ENCODE peak calls at places on chromosome 10, in eight cellular contexts. One of them, this sample, is unnamed.
A peak's percentile ranks its signal among the peaks of the same experiment; 100 is the strongest.

GRCh38 chr10:94066411-94066810 is 72.7 kb downstream of the PLCE1 start:
- DNase-seq in RWPE1: peak; percentile 30
- DNase-seq in mammary epithelial cell: peak; percentile 5
- DNase-seq in heart left ventricle: no peak
- DNase-seq in hepatocyte: peak; percentile 74
- DNase-seq in GM12878: no peak
- DNase-seq in gastrocnemius medialis: no peak
- DNase-seq in lower lobe of right lung: no peak
- DNase-seq in this sample: peak; percentile 59

GRCh38 chr10:11880169-11881027 is 57.2 kb downstream of the PROSER2 start:
- DNase-seq in mammary epithelial cell: no peak
- DNase-seq in GM12878: no peak
- DNase-seq in hepatocyte: no peak
- DNase-seq in gastrocnemius medialis: no peak
- DNase-seq in RWPE1: no peak
- DNase-seq in lower lobe of right lung: no peak
- DNase-seq in heart left ventricle: peak; percentile 12
- DNase-seq in this sample: no peak

GRCh38 chr10:47268696-47269095 is 31.3 kb upstream of the GDF10 start:
- DNase-seq in GM12878: no peak
- DNase-seq in mammary epithelial cell: no peak
- DNase-seq in gastrocnemius medialis: no peak
- DNase-seq in RWPE1: no peak
- DNase-seq in hepatocyte: peak; percentile 3
- DNase-seq in lower lobe of right lung: no peak
- DNase-seq in heart left ventricle: no peak
- DNase-seq in this sample: no peak

GRCh38 chr10:129760003-129760315 is 204.1 kb downstream of the EBF3 start:
- DNase-seq in GM12878: no peak
- DNase-seq in lower lobe of right lung: peak; percentile 36
- DNase-seq in heart left ventricle: no peak
- DNase-seq in mammary epithelial cell: no peak
- DNase-seq in hepatocyte: no peak
- DNase-seq in gastrocnemius medialis: no peak
- DNase-seq in RWPE1: no peak
- DNase-seq in this sample: no peak

GRCh38 chr10:86945361-86946214 is 11.8 kb downstream of the MMRN2 start:
- DNase-seq in mammary epithelial cell: no peak
- DNase-seq in heart left ventricle: peak; percentile 22
- DNase-seq in gastrocnemius medialis: no peak
- DNase-seq in RWPE1: no peak
- DNase-seq in GM12878: no peak
- DNase-seq in lower lobe of right lung: no peak
- DNase-seq in hepatocyte: peak; percentile 52
- DNase-seq in this sample: peak; percentile 78

GRCh38 chr10:97849491-97850402 is at the start of gene GOLGA7B:
- DNase-seq in heart left ventricle: no peak
- DNase-seq in RWPE1: peak; percentile 71
- DNase-seq in GM12878: no peak
- DNase-seq in lower lobe of right lung: peak; percentile 61
- DNase-seq in gastrocnemius medialis: no peak
- DNase-seq in mammary epithelial cell: peak; percentile 41
- DNase-seq in hepatocyte: peak; percentile 89
- DNase-seq in this sample: peak; percentile 29

GRCh38 chr10:66869635-66870034 is 56.2 kb upstream of the LRRTM3 start:
- DNase-seq in heart left ventricle: no peak
- DNase-seq in GM12878: no peak
- DNase-seq in lower lobe of right lung: no peak
- DNase-seq in RWPE1: no peak
- DNase-seq in gastrocnemius medialis: no peak
- DNase-seq in mammary epithelial cell: no peak
- DNase-seq in hepatocyte: no peak
- DNase-seq in this sample: no peak

GRCh38 chr10:114487815-114488536 is 83.7 kb upstream of the AFAP1L2 start:
- DNase-seq in heart left ventricle: no peak
- DNase-seq in lower lobe of right lung: no peak
- DNase-seq in mammary epithelial cell: peak; percentile 85
- DNase-seq in GM12878: no peak
- DNase-seq in RWPE1: no peak
- DNase-seq in hepatocyte: no peak
- DNase-seq in gastrocnemius medialis: no peak
- DNase-seq in this sample: no peak

GRCh38 chr10:103610921-103611511 is 117.5 kb downstream of the NEURL1 start:
- DNase-seq in GM12878: no peak
- DNase-seq in hepatocyte: no peak
- DNase-seq in gastrocnemius medialis: no peak
- DNase-seq in RWPE1: no peak
- DNase-seq in heart left ventricle: no peak
- DNase-seq in lower lobe of right lung: no peak
- DNase-seq in mammary epithelial cell: no peak
- DNase-seq in this sample: no peak

GRCh38 chr10:58513189-58514101 is 773 bp downstream of the BICC1 start:
- DNase-seq in heart left ventricle: peak; percentile 70
- DNase-seq in RWPE1: peak; percentile 36
- DNase-seq in lower lobe of right lung: peak; percentile 47
- DNase-seq in gastrocnemius medialis: peak; percentile 82
- DNase-seq in hepatocyte: peak; percentile 42
- DNase-seq in mammary epithelial cell: peak; percentile 62
- DNase-seq in GM12878: no peak
- DNase-seq in this sample: peak; percentile 73

GRCh38 chr10:86402283-86402931 is 35.8 kb upstream of the GRID1 start:
- DNase-seq in hepatocyte: no peak
- DNase-seq in heart left ventricle: no peak
- DNase-seq in lower lobe of right lung: no peak
- DNase-seq in mammary epithelial cell: no peak
- DNase-seq in GM12878: no peak
- DNase-seq in RWPE1: no peak
- DNase-seq in gastrocnemius medialis: no peak
- DNase-seq in this sample: no peak

GRCh38 chr10:125024496-125025234 is 82.7 kb downstream of the ZRANB1 start:
- DNase-seq in RWPE1: no peak
- DNase-seq in gastrocnemius medialis: no peak
- DNase-seq in hepatocyte: no peak
- DNase-seq in mammary epithelial cell: no peak
- DNase-seq in GM12878: no peak
- DNase-seq in heart left ventricle: peak; percentile 16
- DNase-seq in lower lobe of right lung: peak; percentile 22
- DNase-seq in this sample: no peak

GRCh38 chr10:93813507-93814465 is 56.0 kb downstream of the LGI1 start:
- DNase-seq in RWPE1: peak; percentile 31
- DNase-seq in gastrocnemius medialis: no peak
- DNase-seq in GM12878: no peak
- DNase-seq in heart left ventricle: peak; percentile 48
- DNase-seq in hepatocyte: peak; percentile 55
- DNase-seq in mammary epithelial cell: peak; percentile 35
- DNase-seq in lower lobe of right lung: peak; percentile 61
- DNase-seq in this sample: peak; percentile 61

GRCh38 chr10:15865304-15865703 is 5.0 kb upstream of the MINDY3 start:
- DNase-seq in heart left ventricle: no peak
- DNase-seq in mammary epithelial cell: no peak
- DNase-seq in gastrocnemius medialis: no peak
- DNase-seq in hepatocyte: no peak
- DNase-seq in lower lobe of right lung: no peak
- DNase-seq in GM12878: no peak
- DNase-seq in RWPE1: no peak
- DNase-seq in this sample: no peak

GRCh38 chr10:15860692-15861201 is 440 bp upstream of the MINDY3 start:
- DNase-seq in mammary epithelial cell: no peak
- DNase-seq in hepatocyte: no peak
- DNase-seq in GM12878: no peak
- DNase-seq in lower lobe of right lung: no peak
- DNase-seq in gastrocnemius medialis: no peak
- DNase-seq in heart left ventricle: no peak
- DNase-seq in RWPE1: no peak
- DNase-seq in this sample: no peak

GRCh38 chr10:15863323-15863722 is 3.0 kb upstream of the MINDY3 start:
- DNase-seq in heart left ventricle: no peak
- DNase-seq in RWPE1: no peak
- DNase-seq in GM12878: no peak
- DNase-seq in lower lobe of right lung: no peak
- DNase-seq in gastrocnemius medialis: no peak
- DNase-seq in mammary epithelial cell: no peak
- DNase-seq in hepatocyte: no peak
- DNase-seq in this sample: no peak

GRCh38 chr10:15864419-15864818 is 4.1 kb upstream of the MINDY3 start:
- DNase-seq in GM12878: no peak
- DNase-seq in mammary epithelial cell: no peak
- DNase-seq in RWPE1: no peak
- DNase-seq in lower lobe of right lung: no peak
- DNase-seq in gastrocnemius medialis: no peak
- DNase-seq in hepatocyte: no peak
- DNase-seq in heart left ventricle: no peak
- DNase-seq in this sample: no peak

DNA sequence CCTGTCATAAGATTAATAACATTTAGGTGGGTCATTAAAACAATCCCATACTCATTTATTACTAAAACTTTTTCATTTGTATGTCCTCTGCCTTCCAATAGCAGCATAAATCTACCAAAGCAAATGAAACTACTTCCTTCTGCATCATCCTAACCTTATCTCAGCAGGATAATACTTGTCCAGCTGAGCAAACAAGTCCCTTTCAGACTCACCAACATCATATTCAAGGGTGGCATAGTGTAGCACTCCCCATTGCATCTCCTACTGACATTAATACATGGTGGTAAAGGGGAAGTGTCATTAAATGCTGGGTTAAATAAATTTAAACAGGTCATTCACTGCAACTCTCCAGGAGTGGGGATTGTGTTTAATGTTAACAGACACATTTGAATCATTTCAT is 3.4 kb upstream of the MINDY3 start:
- DNase-seq in mammary epithelial cell: no peak
- DNase-seq in RWPE1: no peak
- DNase-seq in hepatocyte: no peak
- DNase-seq in heart left ventricle: no peak
- DNase-seq in gastrocnemius medialis: no peak
- DNase-seq in GM12878: no peak
- DNase-seq in lower lobe of right lung: no peak
- DNase-seq in this sample: no peak
- TF ChIP-seq CTCF in mammary epithelial cell: no peak
- TF ChIP-seq CTCF in RWPE1: no peak
- TF ChIP-seq CTCF in hepatocyte: no peak
- TF ChIP-seq CTCF in heart left ventricle: no peak
- TF ChIP-seq CTCF in gastrocnemius medialis: no peak
- TF ChIP-seq CTCF in GM12878: no peak
- TF ChIP-seq CTCF in lower lobe of right lung: no peak
- TF ChIP-seq CTCF in this sample: no peak

GRCh38 chr10:69505636-69506318 is 54.5 kb downstream of the TSPAN15 start:
- DNase-seq in GM12878: no peak
- DNase-seq in heart left ventricle: no peak
- DNase-seq in mammary epithelial cell: no peak
- DNase-seq in gastrocnemius medialis: peak; percentile 69
- DNase-seq in hepatocyte: peak; percentile 2
- DNase-seq in RWPE1: no peak
- DNase-seq in lower lobe of right lung: no peak
- DNase-seq in this sample: no peak

GRCh38 chr10:69504576-69505250 is 53.4 kb downstream of the TSPAN15 start:
- DNase-seq in GM12878: no peak
- DNase-seq in lower lobe of right lung: peak; percentile 38
- DNase-seq in mammary epithelial cell: no peak
- DNase-seq in RWPE1: no peak
- DNase-seq in gastrocnemius medialis: no peak
- DNase-seq in heart left ventricle: no peak
- DNase-seq in hepatocyte: no peak
- DNase-seq in this sample: no peak

GRCh38 chr10:69508738-69509340 is 57.6 kb downstream of the TSPAN15 start:
- DNase-seq in heart left ventricle: no peak
- DNase-seq in GM12878: no peak
- DNase-seq in mammary epithelial cell: no peak
- DNase-seq in lower lobe of right lung: no peak
- DNase-seq in hepatocyte: peak; percentile 2
- DNase-seq in gastrocnemius medialis: no peak
- DNase-seq in RWPE1: no peak
- DNase-seq in this sample: no peak

GRCh38 chr10:69506834-69507643 is 55.8 kb downstream of the TSPAN15 start:
- DNase-seq in mammary epithelial cell: no peak
- DNase-seq in gastrocnemius medialis: no peak
- DNase-seq in hepatocyte: peak; percentile 16
- DNase-seq in lower lobe of right lung: no peak
- DNase-seq in RWPE1: no peak
- DNase-seq in GM12878: no peak
- DNase-seq in heart left ventricle: no peak
- DNase-seq in this sample: no peak

DNA sequence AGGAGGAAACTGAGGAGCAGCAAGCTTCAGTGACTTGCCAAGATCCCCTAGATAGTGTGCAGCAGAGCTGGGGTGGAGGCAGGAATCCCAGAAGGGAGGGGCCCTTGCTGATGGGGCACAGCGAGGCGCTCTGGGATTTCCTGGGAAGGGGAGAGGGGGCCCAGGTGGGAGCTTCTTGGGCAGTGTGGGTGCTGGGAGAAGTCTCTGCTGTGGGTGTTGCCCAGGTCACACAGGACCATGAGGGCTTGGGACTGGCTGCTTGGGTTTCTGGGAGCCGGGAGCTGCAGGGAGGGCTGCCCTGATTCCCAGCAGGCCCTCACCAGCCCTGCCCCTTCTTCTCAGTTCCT is 55.2 kb downstream of the TSPAN15 start:
- DNase-seq in lower lobe of right lung: no peak
- DNase-seq in gastrocnemius medialis: no peak
- DNase-seq in hepatocyte: peak; percentile 4
- DNase-seq in mammary epithelial cell: no peak
- DNase-seq in RWPE1: no peak
- DNase-seq in GM12878: no peak
- DNase-seq in heart left ventricle: no peak
- DNase-seq in this sample: no peak
- TF ChIP-seq CTCF in lower lobe of right lung: no peak
- TF ChIP-seq CTCF in gastrocnemius medialis: no peak
- TF ChIP-seq CTCF in hepatocyte: no peak
- TF ChIP-seq CTCF in mammary epithelial cell: no peak
- TF ChIP-seq CTCF in RWPE1: no peak
- TF ChIP-seq CTCF in GM12878: no peak
- TF ChIP-seq CTCF in heart left ventricle: no peak
- TF ChIP-seq CTCF in this sample: no peak

GRCh38 chr10:118106426-118106825 is 59.7 kb upstream of the RAB11FIP2 start:
- DNase-seq in GM12878: no peak
- DNase-seq in mammary epithelial cell: peak; percentile 1
- DNase-seq in hepatocyte: peak; percentile 40
- DNase-seq in gastrocnemius medialis: no peak
- DNase-seq in RWPE1: no peak
- DNase-seq in heart left ventricle: no peak
- DNase-seq in lower lobe of right lung: no peak
- DNase-seq in this sample: peak; percentile 49
- TF ChIP-seq CTCF in GM12878: peak; percentile 39
- TF ChIP-seq CTCF in mammary epithelial cell: peak; percentile 40
- TF ChIP-seq CTCF in hepatocyte: peak; percentile 46
- TF ChIP-seq CTCF in gastrocnemius medialis: no peak
- TF ChIP-seq CTCF in RWPE1: no peak
- TF ChIP-seq CTCF in heart left ventricle: peak; percentile 18
- TF ChIP-seq CTCF in lower lobe of right lung: peak; percentile 39
- TF ChIP-seq CTCF in this sample: no peak

GRCh38 chr10:73743905-73744689 is at the start of gene SEC24C:
- DNase-seq in heart left ventricle: peak; percentile 98
- DNase-seq in mammary epithelial cell: peak; percentile 94
- DNase-seq in lower lobe of right lung: peak; percentile 97
- DNase-seq in gastrocnemius medialis: peak; percentile 95
- DNase-seq in hepatocyte: peak; percentile 98
- DNase-seq in RWPE1: peak; percentile 98
- DNase-seq in GM12878: peak; percentile 88
- DNase-seq in this sample: peak; percentile 97
- TF ChIP-seq CTCF in heart left ventricle: no peak
- TF ChIP-seq CTCF in mammary epithelial cell: no peak
- TF ChIP-seq CTCF in lower lobe of right lung: no peak
- TF ChIP-seq CTCF in gastrocnemius medialis: no peak
- TF ChIP-seq CTCF in hepatocyte: no peak
- TF ChIP-seq CTCF in RWPE1: no peak
- TF ChIP-seq CTCF in GM12878: no peak
- TF ChIP-seq CTCF in this sample: no peak